ENCODE peak calls at places on chromosomes 2 and 18, in four cellular contexts. One of them, this sample, is unnamed.

GRCh38 chr2:45836740-45837139 is 185.3 kb downstream of the PRKCE start:
- DNase-seq in IMR-90: no peak
- DNase-seq in H9: no peak
- DNase-seq in H1: no peak
- DNase-seq in this sample: no peak

GRCh38 chr2:43348904-43349725 is 122.7 kb upstream of the ZFP36L2 start:
- DNase-seq in H9: no peak
- DNase-seq in IMR-90: peak; percentile 72
- DNase-seq in H1: no peak
- DNase-seq in this sample: no peak

GRCh38 chr2:211361383-211361782 is 805.0 kb downstream of the CPS1 start:
- DNase-seq in H9: no peak
- DNase-seq in H1: no peak
- DNase-seq in IMR-90: no peak
- DNase-seq in this sample: no peak

GRCh38 chr2:216083464-216084279 is 2.0 kb downstream of the TMEM169 start:
- DNase-seq in IMR-90: peak; percentile 83
- DNase-seq in H1: no peak
- DNase-seq in H9: peak; percentile 50
- DNase-seq in this sample: peak; percentile 68

GRCh38 chr2:177211602-177212105 is 940 bp upstream of the HNRNPA3 start:
- DNase-seq in H1: no peak
- DNase-seq in IMR-90: no peak
- DNase-seq in H9: no peak
- DNase-seq in this sample: no peak

GRCh38 chr2:134145519-134145918 is 108.4 kb upstream of the MGAT5 start:
- DNase-seq in H9: no peak
- DNase-seq in H1: no peak
- DNase-seq in IMR-90: no peak
- DNase-seq in this sample: no peak

GRCh38 chr2:64996914-64997313 is 7.7 kb downstream of the SLC1A4 start:
- DNase-seq in H9: no peak
- DNase-seq in IMR-90: no peak
- DNase-seq in H1: no peak
- DNase-seq in this sample: no peak

GRCh38 chr2:47629501-47630460 is 153.2 kb upstream of the MSH6 start:
- DNase-seq in IMR-90: no peak
- DNase-seq in H1: no peak
- DNase-seq in H9: no peak
- DNase-seq in this sample: no peak

GRCh38 chr2:35606394-35606793 is 749.2 kb upstream of the CRIM1 start:
- DNase-seq in H1: no peak
- DNase-seq in IMR-90: no peak
- DNase-seq in H9: no peak
- DNase-seq in this sample: no peak

GRCh38 chr2:26769501-26769850 is 5.4 kb downstream of the SLC35F6 start:
- DNase-seq in H9: no peak
- DNase-seq in H1: no peak
- DNase-seq in IMR-90: no peak
- DNase-seq in this sample: no peak

GRCh38 chr2:239630618-239631286 is 229.9 kb upstream of the HDAC4 start:
- DNase-seq in IMR-90: peak; percentile 42
- DNase-seq in H1: no peak
- DNase-seq in H9: no peak
- DNase-seq in this sample: no peak

GRCh38 chr2:2731885-2732284 is 400.8 kb upstream of the MYT1L start:
- DNase-seq in IMR-90: no peak
- DNase-seq in H1: no peak
- DNase-seq in H9: no peak
- DNase-seq in this sample: no peak

GRCh38 chr2:2734308-2734707 is 403.2 kb upstream of the MYT1L start:
- DNase-seq in H1: no peak
- DNase-seq in H9: no peak
- DNase-seq in IMR-90: no peak
- DNase-seq in this sample: no peak

GRCh38 chr2:2735041-2735440 is 404.0 kb upstream of the MYT1L start:
- DNase-seq in H9: no peak
- DNase-seq in H1: no peak
- DNase-seq in IMR-90: no peak
- DNase-seq in this sample: peak; percentile 29

GRCh38 chr2:2732331-2733119 is 401.4 kb upstream of the MYT1L start:
- DNase-seq in H9: no peak
- DNase-seq in H1: no peak
- DNase-seq in IMR-90: no peak
- DNase-seq in this sample: no peak

GRCh38 chr2:2733818-2734217 is 402.7 kb upstream of the MYT1L start:
- DNase-seq in IMR-90: no peak
- DNase-seq in H9: no peak
- DNase-seq in H1: no peak
- DNase-seq in this sample: no peak
- H4K5ac ChIP-seq in IMR-90: no peak overlapping the region
- H4K5ac ChIP-seq in H9: no peak overlapping the region
- H4K5ac ChIP-seq in H1: no peak overlapping the region
- H4K5ac ChIP-seq in this sample: no peak overlapping the region

DNA sequence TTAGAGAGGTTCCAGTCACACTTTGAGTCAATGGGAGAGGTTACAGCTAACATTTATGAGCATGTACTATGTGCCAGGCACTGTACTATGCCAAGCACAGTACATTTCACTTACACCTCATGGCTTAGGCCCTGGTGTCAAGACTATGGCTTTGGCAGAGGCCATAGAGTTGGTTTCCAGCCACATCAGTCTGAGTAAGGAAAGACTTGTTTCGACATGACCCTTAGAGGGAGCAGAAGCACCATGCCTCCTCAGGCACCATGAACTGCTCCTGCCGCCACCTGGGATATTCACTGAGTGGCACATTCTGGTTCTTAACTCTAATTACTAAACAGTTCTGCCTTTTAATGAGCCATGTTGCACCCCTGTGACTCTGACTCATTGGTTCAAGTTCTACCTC is 12.7 kb downstream of the DGUOK start:
- DNase-seq in IMR-90: peak; percentile 50
- DNase-seq in H9: peak; percentile 45
- DNase-seq in H1: no peak
- DNase-seq in this sample: peak; percentile 47
- H3K4me2 ChIP-seq in IMR-90: no peak overlapping the region
- H3K4me2 ChIP-seq in H9: no peak overlapping the region
- H3K4me2 ChIP-seq in H1: no peak overlapping the region
- H3K4me2 ChIP-seq in this sample: no peak overlapping the region

GRCh38 chr2:71600572-71600971 is 147.2 kb downstream of the DYSF start:
- DNase-seq in H1: no peak
- DNase-seq in IMR-90: no peak
- DNase-seq in H9: no peak
- DNase-seq in this sample: no peak

GRCh38 chr2:71599038-71599437 is 145.7 kb downstream of the DYSF start:
- DNase-seq in H1: no peak
- DNase-seq in H9: no peak
- DNase-seq in IMR-90: no peak
- DNase-seq in this sample: no peak

GRCh38 chr2:71601136-71602114 is 148.1 kb downstream of the DYSF start:
- DNase-seq in IMR-90: no peak
- DNase-seq in H1: no peak
- DNase-seq in H9: no peak
- DNase-seq in this sample: no peak

GRCh38 chr2:71598526-71598925 is 145.2 kb downstream of the DYSF start:
- DNase-seq in IMR-90: no peak
- DNase-seq in H1: no peak
- DNase-seq in H9: no peak
- DNase-seq in this sample: no peak

GRCh38 chr2:71599646-71600236 is 146.4 kb downstream of the DYSF start:
- DNase-seq in IMR-90: no peak
- DNase-seq in H9: no peak
- DNase-seq in H1: no peak
- DNase-seq in this sample: no peak
- H2BK15ac ChIP-seq in IMR-90: no peak overlapping the region
- H2BK15ac ChIP-seq in H9: no peak overlapping the region
- H2BK15ac ChIP-seq in H1: no peak overlapping the region
- H2BK15ac ChIP-seq in this sample: no peak overlapping the region

GRCh38 chr18:36623681-36624080 is 205.1 kb downstream of the TPGS2 start:
- DNase-seq in H1: no peak
- DNase-seq in IMR-90: peak; percentile 35
- DNase-seq in H9: no peak
- DNase-seq in this sample: no peak

GRCh38 chr18:36622610-36623009 is 206.2 kb downstream of the TPGS2 start:
- DNase-seq in H9: no peak
- DNase-seq in IMR-90: no peak
- DNase-seq in H1: no peak
- DNase-seq in this sample: no peak

GRCh38 chr18:36624451-36625167 is 204.2 kb downstream of the TPGS2 start:
- DNase-seq in H9: no peak
- DNase-seq in IMR-90: no peak
- DNase-seq in H1: no peak
- DNase-seq in this sample: peak; percentile 22

GRCh38 chr18:36627616-36628015 is 201.2 kb downstream of the TPGS2 start:
- DNase-seq in IMR-90: no peak
- DNase-seq in H1: no peak
- DNase-seq in H9: no peak
- DNase-seq in this sample: no peak

GRCh38 chr18:36625386-36625785 is 203.4 kb downstream of the TPGS2 start:
- DNase-seq in H9: no peak
- DNase-seq in H1: no peak
- DNase-seq in IMR-90: no peak
- DNase-seq in this sample: no peak
- H4K5ac ChIP-seq in H9: no peak overlapping the region
- H4K5ac ChIP-seq in H1: no peak overlapping the region
- H4K5ac ChIP-seq in IMR-90: no peak overlapping the region
- H4K5ac ChIP-seq in this sample: no peak overlapping the region

GRCh38 chr2:170531876-170532275 is 183.3 kb upstream of the SP5 start:
- DNase-seq in H1: no peak
- DNase-seq in H9: no peak
- DNase-seq in IMR-90: no peak
- DNase-seq in this sample: no peak
- H3K4me2 ChIP-seq in H1: no peak overlapping the region
- H3K4me2 ChIP-seq in H9: no peak overlapping the region
- H3K4me2 ChIP-seq in IMR-90: no peak overlapping the region
- H3K4me2 ChIP-seq in this sample: no peak overlapping the region